ENCODE peak calls at places on chromosomes 6 and 20, in eight cellular contexts. J, G, E, U, Y, T, O and D are unnamed samples.

GRCh38 chr20:2946988-2947961 is 74.0 kb downstream of the PTPRA start:
- DNase-seq in J (no peak), G (peak), E (no peak), U (no peak), Y (no peak), T (no peak), O (peak), D (peak)

GRCh38 chr6:149150301-149150700 is 167.2 kb upstream of the TAB2 start:
- DNase-seq in J (no peak), G (no peak), E (no peak), U (no peak), Y (no peak), T (no peak), O (no peak), D (no peak)

GRCh38 chr6:39821739-39822532 is 29.8 kb downstream of the DAAM2 start:
- DNase-seq in J (no peak), G (no peak), E (no peak), U (no peak), Y (no peak), T (no peak), O (peak), D (no peak)

GRCh38 chr20:14707026-14707680 is 369.7 kb upstream of the FLRT3 start:
- DNase-seq in J (no peak), G (no peak), E (no peak), U (no peak), Y (no peak), T (no peak), O (no peak), D (no peak)

GRCh38 chr20:39072132-39072531 is 110.0 kb downstream of the DHX35 start:
- DNase-seq in J (no peak), G (no peak), E (no peak), U (no peak), Y (no peak), T (no peak), O (no peak), D (no peak)

GRCh38 chr6:157226761-157227160 is 96.6 kb downstream of the TMEM242 start:
- DNase-seq in J (no peak), G (no peak), E (no peak), U (no peak), Y (no peak), T (no peak), O (no peak), D (no peak)

GRCh38 chr6:112286010-112286409 is 31.6 kb upstream of the LAMA4 start:
- DNase-seq in J (no peak), G (no peak), E (no peak), U (no peak), Y (no peak), T (no peak), O (no peak), D (no peak)

GRCh38 chr6:4155848-4156466 is 20.6 kb upstream of the ECI2 start:
- DNase-seq in J (peak), G (peak), E (peak), U (peak), Y (peak), T (peak), O (peak), D (peak)

GRCh38 chr20:10133532-10133931 is 85.1 kb upstream of the SNAP25 start:
- DNase-seq in J (no peak), G (no peak), E (no peak), U (no peak), Y (no peak), T (no peak), O (no peak), D (no peak)

GRCh38 chr20:31695849-31696804 is 26.5 kb downstream of the BCL2L1 start:
- DNase-seq in J (no peak), G (peak), E (peak), U (no peak), Y (no peak), T (no peak), O (no peak), D (no peak)

GRCh38 chr6:20260360-20260759 is 48.1 kb upstream of the MBOAT1 start:
- DNase-seq in J (no peak), G (no peak), E (no peak), U (no peak), Y (no peak), T (no peak), O (no peak), D (peak)

GRCh38 chr6:105569706-105570105 is 166.8 kb upstream of the PREP start:
- DNase-seq in J (no peak), G (no peak), E (no peak), U (no peak), Y (no peak), T (no peak), O (no peak), D (no peak)

GRCh38 chr6:166526937-166527336 is 59.5 kb downstream of the RAMACL start:
- DNase-seq in J (no peak), G (no peak), E (no peak), U (no peak), Y (no peak), T (no peak), O (no peak), D (no peak)

GRCh38 chr20:4041748-4042411 is 26.5 kb upstream of the RNF24 start:
- DNase-seq in J (no peak), G (no peak), E (peak), U (no peak), Y (peak), T (no peak), O (no peak), D (peak)